ENCODE peak calls at places on chromosomes 11 and 22, in ten cellular contexts. One of them, this sample, is unnamed.

GRCh38 chr11:87851234-87851633 is 324.0 kb downstream of the RAB38 start:
- DNase-seq in NCI-H2081 treated with DMSO at 0.1 percent for 48 hours: no peak
- DNase-seq in B cell: no peak
- DNase-seq in stomach: no peak
- DNase-seq in A549: no peak
- DNase-seq in EH: peak
- DNase-seq in activated naive CD8-positive, alpha-beta T cell treated with anti-CD3 and anti-CD28 coated beads for 36 hours: no peak
- DNase-seq in A172: peak
- DNase-seq in CD4-positive, alpha-beta memory T cell: no peak
- DNase-seq in mucosa of descending colon: no peak
- DNase-seq in this sample: no peak

GRCh38 chr11:2260491-2261364 is 9.7 kb downstream of the ASCL2 start:
- DNase-seq in CD4-positive, alpha-beta memory T cell: no peak
- DNase-seq in A172: no peak
- DNase-seq in A549: no peak
- DNase-seq in B cell: no peak
- DNase-seq in EH: no peak
- DNase-seq in activated naive CD8-positive, alpha-beta T cell treated with anti-CD3 and anti-CD28 coated beads for 36 hours: no peak
- DNase-seq in NCI-H2081 treated with DMSO at 0.1 percent for 48 hours: no peak
- DNase-seq in mucosa of descending colon: no peak
- DNase-seq in stomach: peak
- DNase-seq in this sample: no peak

GRCh38 chr11:63673579-63673978 is 2.4 kb upstream of the ATL3 start:
- DNase-seq in A549: no peak
- DNase-seq in NCI-H2081 treated with DMSO at 0.1 percent for 48 hours: no peak
- DNase-seq in CD4-positive, alpha-beta memory T cell: no peak
- DNase-seq in stomach: no peak
- DNase-seq in mucosa of descending colon: no peak
- DNase-seq in activated naive CD8-positive, alpha-beta T cell treated with anti-CD3 and anti-CD28 coated beads for 36 hours: no peak
- DNase-seq in B cell: no peak
- DNase-seq in A172: no peak
- DNase-seq in EH: peak
- DNase-seq in this sample: no peak

GRCh38 chr11:28701760-28702449 is 593.7 kb downstream of the METTL15 start:
- DNase-seq in A549: peak
- DNase-seq in mucosa of descending colon: no peak
- DNase-seq in CD4-positive, alpha-beta memory T cell: no peak
- DNase-seq in NCI-H2081 treated with DMSO at 0.1 percent for 48 hours: no peak
- DNase-seq in EH: peak
- DNase-seq in A172: peak
- DNase-seq in activated naive CD8-positive, alpha-beta T cell treated with anti-CD3 and anti-CD28 coated beads for 36 hours: no peak
- DNase-seq in B cell: no peak
- DNase-seq in stomach: peak
- DNase-seq in this sample: no peak

GRCh38 chr22:42468841-42469240 is 36.6 kb upstream of the NFAM1 start:
- DNase-seq in CD4-positive, alpha-beta memory T cell: no peak
- DNase-seq in A172: no peak
- DNase-seq in NCI-H2081 treated with DMSO at 0.1 percent for 48 hours: no peak
- DNase-seq in stomach: no peak
- DNase-seq in mucosa of descending colon: no peak
- DNase-seq in B cell: no peak
- DNase-seq in A549: no peak
- DNase-seq in activated naive CD8-positive, alpha-beta T cell treated with anti-CD3 and anti-CD28 coated beads for 36 hours: no peak
- DNase-seq in EH: no peak
- DNase-seq in this sample: no peak

GRCh38 chr11:44658451-44658850 is 68.3 kb upstream of the TSPAN18 start:
- DNase-seq in activated naive CD8-positive, alpha-beta T cell treated with anti-CD3 and anti-CD28 coated beads for 36 hours: no peak
- DNase-seq in EH: peak
- DNase-seq in A549: peak
- DNase-seq in NCI-H2081 treated with DMSO at 0.1 percent for 48 hours: no peak
- DNase-seq in CD4-positive, alpha-beta memory T cell: peak
- DNase-seq in A172: no peak
- DNase-seq in stomach: no peak
- DNase-seq in B cell: no peak
- DNase-seq in mucosa of descending colon: no peak
- DNase-seq in this sample: no peak

GRCh38 chr22:35705141-35705540 is 12.5 kb upstream of the APOL5 start:
- DNase-seq in A172: peak
- DNase-seq in B cell: no peak
- DNase-seq in NCI-H2081 treated with DMSO at 0.1 percent for 48 hours: no peak
- DNase-seq in EH: peak
- DNase-seq in CD4-positive, alpha-beta memory T cell: no peak
- DNase-seq in activated naive CD8-positive, alpha-beta T cell treated with anti-CD3 and anti-CD28 coated beads for 36 hours: no peak
- DNase-seq in A549: no peak
- DNase-seq in stomach: no peak
- DNase-seq in mucosa of descending colon: no peak
- DNase-seq in this sample: no peak

GRCh38 chr11:34492806-34493414 is 20.7 kb downstream of the ELF5 start:
- DNase-seq in activated naive CD8-positive, alpha-beta T cell treated with anti-CD3 and anti-CD28 coated beads for 36 hours: peak
- DNase-seq in mucosa of descending colon: peak
- DNase-seq in EH: peak
- DNase-seq in stomach: peak
- DNase-seq in NCI-H2081 treated with DMSO at 0.1 percent for 48 hours: no peak
- DNase-seq in B cell: peak
- DNase-seq in A549: peak
- DNase-seq in CD4-positive, alpha-beta memory T cell: peak
- DNase-seq in A172: peak
- DNase-seq in this sample: peak

GRCh38 chr22:50537765-50538164 is 7.9 kb upstream of the KLHDC7B start:
- DNase-seq in A172: no peak
- DNase-seq in EH: no peak
- DNase-seq in mucosa of descending colon: no peak
- DNase-seq in NCI-H2081 treated with DMSO at 0.1 percent for 48 hours: no peak
- DNase-seq in stomach: no peak
- DNase-seq in CD4-positive, alpha-beta memory T cell: no peak
- DNase-seq in A549: no peak
- DNase-seq in activated naive CD8-positive, alpha-beta T cell treated with anti-CD3 and anti-CD28 coated beads for 36 hours: no peak
- DNase-seq in B cell: no peak
- DNase-seq in this sample: no peak

GRCh38 chr11:75668508-75669297 is at the start of gene MAP6:
- DNase-seq in A172: peak
- DNase-seq in B cell: no peak
- DNase-seq in stomach: no peak
- DNase-seq in activated naive CD8-positive, alpha-beta T cell treated with anti-CD3 and anti-CD28 coated beads for 36 hours: peak
- DNase-seq in EH: peak
- DNase-seq in mucosa of descending colon: peak
- DNase-seq in NCI-H2081 treated with DMSO at 0.1 percent for 48 hours: no peak
- DNase-seq in CD4-positive, alpha-beta memory T cell: no peak
- DNase-seq in A549: peak
- DNase-seq in this sample: peak

GRCh38 chr11:78886616-78887015 is 312.0 kb upstream of the NARS2 start:
- DNase-seq in B cell: no peak
- DNase-seq in stomach: no peak
- DNase-seq in activated naive CD8-positive, alpha-beta T cell treated with anti-CD3 and anti-CD28 coated beads for 36 hours: no peak
- DNase-seq in NCI-H2081 treated with DMSO at 0.1 percent for 48 hours: no peak
- DNase-seq in mucosa of descending colon: no peak
- DNase-seq in CD4-positive, alpha-beta memory T cell: no peak
- DNase-seq in A172: no peak
- DNase-seq in A549: no peak
- DNase-seq in EH: no peak
- DNase-seq in this sample: no peak

GRCh38 chr11:134728186-134728585 is 316.1 kb upstream of the B3GAT1 start:
- DNase-seq in B cell: no peak
- DNase-seq in activated naive CD8-positive, alpha-beta T cell treated with anti-CD3 and anti-CD28 coated beads for 36 hours: no peak
- DNase-seq in CD4-positive, alpha-beta memory T cell: no peak
- DNase-seq in mucosa of descending colon: no peak
- DNase-seq in stomach: no peak
- DNase-seq in A172: no peak
- DNase-seq in EH: no peak
- DNase-seq in A549: no peak
- DNase-seq in NCI-H2081 treated with DMSO at 0.1 percent for 48 hours: no peak
- DNase-seq in this sample: no peak

GRCh38 chr11:26572770-26573402 is 823 bp upstream of the MUC15 start:
- DNase-seq in CD4-positive, alpha-beta memory T cell: no peak
- DNase-seq in A172: no peak
- DNase-seq in stomach: no peak
- DNase-seq in NCI-H2081 treated with DMSO at 0.1 percent for 48 hours: no peak
- DNase-seq in A549: no peak
- DNase-seq in mucosa of descending colon: no peak
- DNase-seq in activated naive CD8-positive, alpha-beta T cell treated with anti-CD3 and anti-CD28 coated beads for 36 hours: no peak
- DNase-seq in EH: no peak
- DNase-seq in B cell: no peak
- DNase-seq in this sample: no peak

GRCh38 chr11:17528181-17528691 is 16.0 kb downstream of the USH1C start:
- DNase-seq in CD4-positive, alpha-beta memory T cell: peak
- DNase-seq in NCI-H2081 treated with DMSO at 0.1 percent for 48 hours: peak
- DNase-seq in activated naive CD8-positive, alpha-beta T cell treated with anti-CD3 and anti-CD28 coated beads for 36 hours: peak
- DNase-seq in stomach: peak
- DNase-seq in A172: peak
- DNase-seq in A549: peak
- DNase-seq in EH: peak
- DNase-seq in mucosa of descending colon: peak
- DNase-seq in B cell: no peak
- DNase-seq in this sample: peak

GRCh38 chr11:65896009-65896999 is 3.9 kb downstream of the FOSL1 start:
- DNase-seq in stomach: no peak
- DNase-seq in CD4-positive, alpha-beta memory T cell: no peak
- DNase-seq in A172: no peak
- DNase-seq in NCI-H2081 treated with DMSO at 0.1 percent for 48 hours: no peak
- DNase-seq in B cell: peak
- DNase-seq in mucosa of descending colon: no peak
- DNase-seq in EH: no peak
- DNase-seq in A549: no peak
- DNase-seq in activated naive CD8-positive, alpha-beta T cell treated with anti-CD3 and anti-CD28 coated beads for 36 hours: no peak
- DNase-seq in this sample: no peak

GRCh38 chr11:108009497-108010360 is 1.0 kb downstream of the CUL5 start:
- DNase-seq in A172: no peak
- DNase-seq in EH: peak
- DNase-seq in CD4-positive, alpha-beta memory T cell: no peak
- DNase-seq in stomach: peak
- DNase-seq in activated naive CD8-positive, alpha-beta T cell treated with anti-CD3 and anti-CD28 coated beads for 36 hours: no peak
- DNase-seq in NCI-H2081 treated with DMSO at 0.1 percent for 48 hours: no peak
- DNase-seq in mucosa of descending colon: no peak
- DNase-seq in A549: no peak
- DNase-seq in B cell: no peak
- DNase-seq in this sample: peak

GRCh38 chr11:2762031-2762380 is 62.2 kb upstream of the KCNQ1OT1 start:
- DNase-seq in NCI-H2081 treated with DMSO at 0.1 percent for 48 hours: no peak
- DNase-seq in A549: no peak
- DNase-seq in EH: no peak
- DNase-seq in A172: no peak
- DNase-seq in B cell: peak
- DNase-seq in CD4-positive, alpha-beta memory T cell: no peak
- DNase-seq in activated naive CD8-positive, alpha-beta T cell treated with anti-CD3 and anti-CD28 coated beads for 36 hours: no peak
- DNase-seq in stomach: no peak
- DNase-seq in mucosa of descending colon: no peak
- DNase-seq in this sample: no peak